ENCODE peak calls at places on chromosomes 16 and 17, in eight cellular contexts. One of them, this sample, is unnamed.

GRCh38 chr16:9077001-9077809 is 14.2 kb upstream of the HAPSTR1 start:
- DNase-seq in hippocampal formation: no peak
- DNase-seq in NCI-H1092: no peak
- DNase-seq in GDM1: no peak
- DNase-seq in stromal cell of bone marrow: no peak
- DNase-seq in AG09309: peak; percentile 55
- DNase-seq in effector memory CD4-positive, alpha-beta T cell: no peak
- DNase-seq in left kidney: no peak
- DNase-seq in this sample: no peak

GRCh38 chr17:63497708-63498483 is 21.0 kb downstream of the ACE start:
- DNase-seq in hippocampal formation: no peak
- DNase-seq in NCI-H1092: peak; percentile 86
- DNase-seq in GDM1: no peak
- DNase-seq in stromal cell of bone marrow: no peak
- DNase-seq in AG09309: no peak
- DNase-seq in effector memory CD4-positive, alpha-beta T cell: no peak
- DNase-seq in left kidney: peak; percentile 77
- DNase-seq in this sample: peak; percentile 68

GRCh38 chr16:3027488-3027795 is 3.6 kb downstream of the THOC6 start:
- DNase-seq in hippocampal formation: no peak
- DNase-seq in NCI-H1092: no peak
- DNase-seq in GDM1: no peak
- DNase-seq in stromal cell of bone marrow: no peak
- DNase-seq in AG09309: no peak
- DNase-seq in effector memory CD4-positive, alpha-beta T cell: no peak
- DNase-seq in left kidney: no peak
- DNase-seq in this sample: no peak

GRCh38 chr16:86222965-86223551 is 287.3 kb upstream of the FOXF1 start:
- DNase-seq in hippocampal formation: no peak
- DNase-seq in NCI-H1092: no peak
- DNase-seq in GDM1: no peak
- DNase-seq in stromal cell of bone marrow: peak; percentile 78
- DNase-seq in AG09309: peak; percentile 82
- DNase-seq in effector memory CD4-positive, alpha-beta T cell: no peak
- DNase-seq in left kidney: no peak
- DNase-seq in this sample: no peak

GRCh38 chr17:28599311-28600184 is 723 bp upstream of the SPAG5 start:
- DNase-seq in hippocampal formation: no peak
- DNase-seq in NCI-H1092: peak; percentile 49
- DNase-seq in GDM1: peak; percentile 41
- DNase-seq in stromal cell of bone marrow: peak; percentile 75
- DNase-seq in AG09309: peak; percentile 74
- DNase-seq in effector memory CD4-positive, alpha-beta T cell: peak; percentile 31
- DNase-seq in left kidney: no peak
- DNase-seq in this sample: peak; percentile 89

GRCh38 chr16:49287572-49287971 is 5.9 kb upstream of the CBLN1 start:
- DNase-seq in hippocampal formation: no peak
- DNase-seq in NCI-H1092: no peak
- DNase-seq in GDM1: no peak
- DNase-seq in stromal cell of bone marrow: no peak
- DNase-seq in AG09309: no peak
- DNase-seq in effector memory CD4-positive, alpha-beta T cell: no peak
- DNase-seq in left kidney: no peak
- DNase-seq in this sample: no peak

GRCh38 chr16:74775255-74775654 is 635 bp upstream of the FA2H start:
- DNase-seq in hippocampal formation: no peak
- DNase-seq in NCI-H1092: no peak
- DNase-seq in GDM1: no peak
- DNase-seq in stromal cell of bone marrow: no peak
- DNase-seq in AG09309: no peak
- DNase-seq in effector memory CD4-positive, alpha-beta T cell: no peak
- DNase-seq in left kidney: no peak
- DNase-seq in this sample: peak; percentile 33

GRCh38 chr16:71499775-71500364 is 10.7 kb upstream of the ZNF19 start:
- DNase-seq in hippocampal formation: no peak
- DNase-seq in NCI-H1092: peak; percentile 39
- DNase-seq in GDM1: peak; percentile 1
- DNase-seq in stromal cell of bone marrow: peak; percentile 31
- DNase-seq in AG09309: no peak
- DNase-seq in effector memory CD4-positive, alpha-beta T cell: peak; percentile 21
- DNase-seq in left kidney: peak; percentile 74
- DNase-seq in this sample: peak; percentile 54

GRCh38 chr16:88815901-88816589 is 4.3 kb upstream of the APRT start:
- DNase-seq in hippocampal formation: no peak
- DNase-seq in NCI-H1092: peak; percentile 61
- DNase-seq in GDM1: peak; percentile 45
- DNase-seq in stromal cell of bone marrow: no peak
- DNase-seq in AG09309: no peak
- DNase-seq in effector memory CD4-positive, alpha-beta T cell: no peak
- DNase-seq in left kidney: peak; percentile 77
- DNase-seq in this sample: peak; percentile 53

GRCh38 chr16:69187387-69187890 is 475 bp downstream of the SNTB2 start:
- DNase-seq in hippocampal formation: peak; percentile 33
- DNase-seq in NCI-H1092: no peak
- DNase-seq in GDM1: no peak
- DNase-seq in stromal cell of bone marrow: no peak
- DNase-seq in AG09309: no peak
- DNase-seq in effector memory CD4-positive, alpha-beta T cell: peak; percentile 29
- DNase-seq in left kidney: peak; percentile 76
- DNase-seq in this sample: peak; percentile 64

This sample was measured in NCI-H69.